ENCODE peak calls at places on chromosomes 13 and 19, in nine cellular contexts. B, T, P, G, H, Q, Z, F and K are unnamed samples.

GRCh38 chr19:23956051-23956450 is 41.4 kb downstream of the ZNF726 start:
- DNase-seq in F (no peak), Q (no peak), B (no peak), H (no peak), Z (no peak), P (no peak), G (no peak), T (no peak), K (no peak)

GRCh38 chr13:52084971-52085370 is 43.9 kb downstream of the NEK5 start:
- DNase-seq in B (peak; percentile 3), G (no peak), Z (no peak), Q (no peak), H (no peak), F (no peak), T (no peak), P (no peak), K (no peak)

GRCh38 chr13:102302534-102302933 is 99.3 kb downstream of the FGF14 start:
- DNase-seq in T (no peak), P (no peak), F (no peak), Q (no peak), B (no peak), G (no peak), H (no peak), Z (no peak), K (no peak)

GRCh38 chr13:93652942-93653341 is 426.3 kb downstream of the GPC6 start:
- DNase-seq in G (no peak), F (no peak), Z (no peak), T (no peak), P (no peak), Q (no peak), B (no peak), H (no peak), K (no peak)

GRCh38 chr13:25468330-25469178 is 96.8 kb downstream of the ATP8A2 start:
- DNase-seq in T (no peak), F (peak; percentile 94), P (no peak), Z (peak; percentile 66), G (no peak), H (peak; percentile 73), Q (no peak), B (no peak), K (peak; percentile 84)

GRCh38 chr13:110281736-110282135 is 25.2 kb downstream of the COL4A1 start:
- DNase-seq in Q (no peak), F (no peak), G (no peak), Z (no peak), B (no peak), H (no peak), T (no peak), P (no peak), K (no peak)

GRCh38 chr19:21260164-21260847 is 68.9 kb downstream of the ZNF708 start:
- DNase-seq in F (no peak), Q (no peak), P (no peak), Z (no peak), T (no peak), B (no peak), G (no peak), H (no peak), K (no peak)

GRCh38 chr19:40363128-40363527 is 14.6 kb downstream of the PLD3 start:
- DNase-seq in Q (no peak), P (no peak), F (no peak), G (no peak), H (no peak), Z (no peak), B (no peak), T (no peak), K (no peak)

GRCh38 chr19:7637374-7638256 is 705 bp downstream of the STXBP2 start:
- DNase-seq in Q (no peak), B (peak; percentile 42), P (no peak), F (no peak), T (peak; percentile 29), Z (peak; percentile 76), G (no peak), H (no peak), K (peak; percentile 36)

GRCh38 chr19:42098781-42099180 is 22.8 kb downstream of the ZNF574 start:
- DNase-seq in T (no peak), F (no peak), G (no peak), Q (no peak), Z (no peak), H (no peak), P (no peak), B (no peak), K (no peak)

GRCh38 chr13:71149498-71150363 is 717.3 kb downstream of the DACH1 start:
- DNase-seq in P (no peak), F (no peak), B (no peak), H (no peak), Q (no peak), T (no peak), G (no peak), Z (no peak), K (no peak)
- H3K4me1 ChIP-seq in P (no peaks in the 10 kb centered on the region), F (peaks cover 4% of the 10 kb centered on the region), B (no peaks in the 10 kb centered on the region), H (no peaks in the 10 kb centered on the region), Q (no peaks in the 10 kb centered on the region), T (no peaks in the 10 kb centered on the region), G (no peaks in the 10 kb centered on the region), Z (no peaks in the 10 kb centered on the region), K (peaks cover 43% of the 10 kb centered on the region)

GRCh38 chr19:5178051-5178450 is 162.6 kb downstream of the PTPRS start:
- DNase-seq in F (no peak), B (no peak), Z (no peak), G (no peak), Q (no peak), T (no peak), P (no peak), H (no peak), K (no peak)

GRCh38 chr19:5170329-5170745 is 170.3 kb downstream of the PTPRS start:
- DNase-seq in Z (no peak), B (no peak), F (peak; percentile 58), Q (no peak), T (peak; percentile 20), P (no peak), G (no peak), H (peak; percentile 60), K (no peak)

GRCh38 chr19:5171711-5172110 is 168.9 kb downstream of the PTPRS start:
- DNase-seq in P (no peak), F (no peak), T (no peak), G (no peak), Q (peak; percentile 72), B (peak; percentile 58), Z (no peak), H (no peak), K (no peak)

GRCh38 chr19:5173993-5174392 is 166.6 kb downstream of the PTPRS start:
- DNase-seq in H (no peak), B (no peak), Q (no peak), G (no peak), F (no peak), P (no peak), T (no peak), Z (no peak), K (no peak)

DNA sequence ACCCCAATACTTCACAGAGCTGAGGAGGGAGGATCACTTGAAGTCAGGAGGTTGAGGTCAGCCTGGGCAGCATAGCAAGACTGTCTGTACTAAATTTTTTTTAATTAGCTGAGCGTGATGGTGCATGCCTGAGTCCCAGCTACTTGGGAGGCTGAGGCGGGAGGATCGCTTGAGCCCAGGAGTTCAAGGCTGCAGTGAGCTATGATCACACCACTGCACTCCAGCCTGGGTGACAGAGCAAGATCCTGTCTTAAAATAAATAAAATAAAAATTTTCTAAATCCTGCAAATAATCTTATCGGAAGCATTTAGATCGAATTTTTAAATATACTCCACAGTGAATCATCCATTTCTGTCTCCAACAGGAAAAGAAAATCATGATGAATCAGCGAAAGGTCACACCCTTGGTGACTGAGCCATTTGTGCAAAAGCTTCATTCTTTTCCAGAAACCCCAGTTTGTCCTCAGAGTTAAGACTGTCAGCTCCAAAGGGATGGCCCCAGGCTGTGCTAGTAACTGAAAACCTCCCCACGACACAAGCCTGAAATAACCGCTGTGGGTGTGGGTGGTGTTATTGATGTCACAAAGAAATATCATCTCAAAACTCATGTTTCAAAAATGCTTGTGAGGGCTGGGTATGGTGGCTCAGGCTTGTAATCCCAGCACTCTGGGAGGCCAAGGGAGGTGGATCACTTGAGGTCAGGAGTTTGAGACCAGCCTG is 167.6 kb downstream of the PTPRS start:
- DNase-seq in F (no peak), Z (peak; percentile 49), Q (peak; percentile 94), G (peak; percentile 99), H (no peak), T (no peak), P (no peak), B (peak; percentile 100), K (no peak)
- TF ChIP-seq EZH2phosphoT487 in F (no peak), Z (no peak), Q (no peak), G (peak; percentile 67), H (no peak), T (no peak), P (no peak), B (no peak), K (no peak)

DNA sequence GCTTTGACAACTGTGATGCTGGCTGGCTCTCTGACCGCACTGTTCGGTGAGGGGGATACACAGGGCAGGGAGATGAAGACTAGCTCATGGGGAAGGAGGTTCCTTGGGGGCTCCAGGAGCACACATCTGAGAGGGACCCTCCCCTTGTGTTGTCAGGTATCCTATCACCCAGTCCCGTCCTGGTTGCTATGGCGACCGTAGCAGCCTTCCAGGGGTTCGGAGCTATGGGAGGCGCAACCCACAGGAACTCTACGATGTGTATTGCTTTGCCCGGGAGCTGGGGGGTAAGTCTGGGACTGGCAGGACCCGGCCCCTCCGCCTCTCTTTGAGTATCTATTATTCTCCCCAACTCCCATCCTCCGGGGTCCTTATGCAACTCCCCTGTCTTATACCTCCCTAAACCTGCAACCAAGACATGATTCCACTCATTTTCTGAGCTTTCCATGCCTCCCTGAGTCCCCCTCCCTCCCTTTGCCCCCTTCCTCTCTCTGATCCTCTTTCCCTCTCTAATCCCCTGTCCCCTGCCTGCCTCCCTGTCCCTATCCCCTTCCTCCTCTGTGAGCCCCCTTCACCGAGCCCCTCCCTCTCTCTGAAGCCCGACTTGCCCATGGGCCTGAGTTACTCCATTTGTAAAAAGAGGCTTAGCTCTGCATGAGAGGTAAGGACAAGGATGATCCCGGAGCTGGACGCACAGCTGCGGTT is 12.5 kb downstream of the NCAN start:
- DNase-seq in P (no peak), F (peak; percentile 15), H (no peak), T (no peak), Z (no peak), Q (no peak), G (no peak), B (no peak), K (peak; percentile 45)
- H3K4me3 ChIP-seq in P (no peak overlapping the region), F (no peak overlapping the region), H (peak overlapping the region; percentile 58), T (no peak overlapping the region), Z (no peak overlapping the region), Q (peak overlapping the region; percentile 36), G (peak overlapping the region; percentile 46), B (peak overlapping the region; percentile 52), K (peak overlapping the region; percentile 46)

GRCh38 chr19:13095934-13096890 is 6.4 kb downstream of the LYL1 start:
- DNase-seq in B (peak; percentile 46), G (no peak), P (no peak), Z (peak; percentile 65), Q (no peak), H (peak; percentile 90), T (peak; percentile 42), F (peak; percentile 86), K (peak; percentile 90)

GRCh38 chr19:13098291-13099072 is 4.2 kb downstream of the LYL1 start:
- DNase-seq in T (no peak), Q (no peak), G (peak; percentile 77), B (peak; percentile 71), Z (no peak), H (peak; percentile 72), F (no peak), P (no peak), K (peak; percentile 42)

GRCh38 chr19:13097331-13098258 is 5.1 kb downstream of the LYL1 start:
- DNase-seq in B (no peak), G (peak; percentile 73), Q (no peak), F (no peak), H (peak; percentile 40), Z (no peak), T (no peak), P (no peak), K (peak; percentile 49)

GRCh38 chr19:13095393-13095784 is 7.3 kb downstream of the LYL1 start:
- DNase-seq in F (no peak), B (no peak), G (no peak), Q (no peak), Z (no peak), H (peak; percentile 85), T (peak; percentile 62), P (peak; percentile 35), K (peak; percentile 79)

GRCh38 chr19:13096968-13097330 is 5.7 kb downstream of the LYL1 start:
- DNase-seq in B (no peak), T (no peak), H (no peak), G (no peak), F (no peak), Q (no peak), P (no peak), Z (no peak), K (no peak)
- H3K4me1 ChIP-seq in B (peaks cover 11% of the 10 kb centered on the region), T (peaks cover 75% of the 10 kb centered on the region), H (peaks cover 35% of the 10 kb centered on the region), G (peaks cover 12% of the 10 kb centered on the region), F (peaks cover 54% of the 10 kb centered on the region), Q (peaks cover 9% of the 10 kb centered on the region), P (peaks cover 26% of the 10 kb centered on the region), Z (peaks cover 45% of the 10 kb centered on the region), K (peaks cover 34% of the 10 kb centered on the region)